ENCODE peak calls at places on chromosomes 12 and 14, in eight cellular contexts. O is endothelial cell of umbilical vein, L is K562, G is H1, C is HCT116, T is GM12878, R is SK-N-SH, V is HepG2. Y is an unnamed sample.

GRCh38 chr12:50224026-50224692 is 57.0 kb upstream of the CERS5 start:
- DNase-seq in O (peak), L (no peak), G (no peak), C (peak), T (no peak), R (no peak), V (peak), Y (no peak)

GRCh38 chr12:79559591-79559990 is 131.2 kb downstream of the PAWR start:
- DNase-seq in O (no peak), L (no peak), G (no peak), C (no peak), T (no peak), R (no peak), V (no peak), Y (no peak)

GRCh38 chr12:39122562-39123204 is 217.3 kb upstream of the CPNE8 start:
- DNase-seq in O (no peak), L (no peak), G (peak), C (peak), T (no peak), R (no peak), V (no peak), Y (no peak)

GRCh38 chr14:33871394-33871793 is 79.5 kb downstream of the EGLN3 start:
- DNase-seq in O (no peak), L (peak), G (no peak), C (no peak), T (no peak), R (no peak), V (no peak), Y (no peak)

GRCh38 chr12:91181053-91181452 is 1.6 kb downstream of the DCN start:
- DNase-seq in O (peak), L (no peak), G (no peak), C (no peak), T (no peak), R (no peak), V (no peak), Y (no peak)

GRCh38 chr14:69260979-69261605 is 1.1 kb downstream of the GALNT16 start:
- DNase-seq in O (no peak), L (peak), G (peak), C (no peak), T (no peak), R (peak), V (no peak), Y (no peak)

GRCh38 chr12:6080149-6081045 is 44.1 kb downstream of the VWF start:
- DNase-seq in O (no peak), L (no peak), G (no peak), C (no peak), T (no peak), R (no peak), V (no peak), Y (no peak)

GRCh38 chr14:76264384-76264783 is 111.6 kb upstream of the ESRRB start:
- DNase-seq in O (no peak), L (no peak), G (no peak), C (no peak), T (no peak), R (no peak), V (no peak), Y (no peak)

GRCh38 chr14:92586001-92586947 is 72.7 kb downstream of the RIN3 start:
- DNase-seq in O (peak), L (no peak), G (no peak), C (no peak), T (peak), R (no peak), V (no peak), Y (peak)

GRCh38 chr12:90854136-90854689 is 100.8 kb downstream of the CCER1 start:
- DNase-seq in O (peak), L (no peak), G (no peak), C (peak), T (no peak), R (peak), V (peak), Y (peak)

GRCh38 chr14:103916636-103917262 is 11.5 kb upstream of the TDRD9 start:
- DNase-seq in O (no peak), L (no peak), G (no peak), C (no peak), T (no peak), R (no peak), V (no peak), Y (no peak)

GRCh38 chr14:50342211-50343080 is 30.3 kb downstream of the DMAC2L start:
- DNase-seq in O (peak), L (peak), G (no peak), C (no peak), T (no peak), R (peak), V (peak), Y (no peak)

GRCh38 chr12:68495666-68496065 is 115.0 kb upstream of the RAP1B start:
- DNase-seq in O (peak), L (no peak), G (no peak), C (no peak), T (no peak), R (no peak), V (no peak), Y (no peak)
- TF ChIP-seq POLR2AphosphoS5 in O (no peak), L (no peak), G (no peak), C (no peak), T (no peak), R (no peak), V (no peak), Y (no peak)

GRCh38 chr14:101588990-101589389 is 27.7 kb downstream of the DIO3 start:
- DNase-seq in O (peak), L (no peak), G (no peak), C (no peak), T (no peak), R (peak), V (peak), Y (no peak)
- H3K9ac ChIP-seq in O (no peak), L (no peak), G (no peak), C (no peak), T (no peak), R (no peak), V (no peak), Y (no peak)

GRCh38 chr14:100679707-100680438 is 46.8 kb upstream of the DLK1 start:
- DNase-seq in O (no peak), L (no peak), G (no peak), C (no peak), T (no peak), R (no peak), V (peak), Y (no peak)
- TF ChIP-seq POLR2AphosphoS5 in O (no peak), L (no peak), G (no peak), C (no peak), T (no peak), R (no peak), V (no peak), Y (no peak)

DNA sequence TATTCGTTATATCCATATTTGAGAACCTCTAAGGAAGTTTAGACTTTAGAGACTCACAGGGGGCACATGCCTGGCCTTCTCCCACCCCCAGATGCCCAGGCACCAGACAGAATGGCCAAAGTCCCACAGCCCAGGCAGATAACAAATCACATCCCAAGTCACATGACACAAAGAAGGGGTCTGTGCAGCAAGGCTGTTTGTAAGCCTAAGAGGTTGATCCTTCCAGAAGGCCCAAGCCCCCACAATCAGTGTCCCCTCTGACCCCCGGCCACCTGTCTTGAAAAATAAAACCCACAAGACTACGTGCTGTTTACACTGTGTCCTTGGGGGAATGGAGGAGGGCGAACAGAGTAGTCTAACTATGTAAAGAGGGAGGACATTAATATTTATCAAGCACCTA is 5.1 kb downstream of the CTDSP2 start:
- DNase-seq in O (no peak), L (no peak), G (no peak), C (no peak), T (no peak), R (peak), V (no peak), Y (no peak)
- H3K9ac ChIP-seq in O (no peak), L (no peak), G (no peak), C (no peak), T (no peak), R (no peak), V (no peak), Y (no peak)

DNA sequence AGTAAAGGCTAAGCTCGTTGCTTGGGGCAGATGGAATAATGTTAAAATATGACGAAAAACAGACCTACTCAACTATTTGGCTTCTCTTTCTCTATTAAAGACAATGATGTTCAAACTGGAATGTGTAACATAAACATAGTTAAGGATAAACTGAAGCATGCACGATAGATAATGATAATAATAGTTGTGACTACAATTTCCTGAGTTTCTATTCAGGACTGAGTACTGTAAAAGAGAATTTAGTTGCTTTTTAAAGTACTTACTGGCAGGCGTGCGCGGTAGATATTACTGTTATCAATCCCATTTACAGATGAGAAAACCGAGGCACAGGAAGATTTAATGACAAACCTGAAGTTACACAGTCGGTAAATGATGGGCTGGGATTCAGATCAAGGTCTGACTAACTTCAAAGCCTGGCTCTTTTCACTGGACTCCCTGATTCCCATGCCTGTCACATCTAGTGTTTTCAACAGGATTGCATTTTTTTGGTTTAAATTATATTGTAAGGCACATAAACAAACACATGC is 103.0 kb downstream of the CRADD start:
- DNase-seq in O (no peak), L (no peak), G (no peak), C (no peak), T (no peak), R (no peak), V (no peak), Y (no peak)
- TF ChIP-seq POLR2AphosphoS5 in O (no peak), L (no peak), G (no peak), C (no peak), T (no peak), R (no peak), V (no peak), Y (no peak)

GRCh38 chr14:104989951-104990303 is 4.3 kb downstream of the CLBA1 start:
- DNase-seq in O (no peak), L (no peak), G (no peak), C (no peak), T (no peak), R (no peak), V (no peak), Y (no peak)

GRCh38 chr14:104984056-104984894 is 1.3 kb upstream of the CLBA1 start:
- DNase-seq in O (no peak), L (no peak), G (no peak), C (no peak), T (no peak), R (no peak), V (no peak), Y (no peak)

GRCh38 chr14:104989236-104989950 is 3.8 kb downstream of the CLBA1 start:
- DNase-seq in O (no peak), L (no peak), G (no peak), C (no peak), T (no peak), R (no peak), V (no peak), Y (no peak)

GRCh38 chr14:104985675-104986486 is at the start of gene CLBA1:
- DNase-seq in O (peak), L (peak), G (peak), C (peak), T (peak), R (peak), V (peak), Y (no peak)

GRCh38 chr14:104986487-104987164 is 1.0 kb downstream of the CLBA1 start:
- DNase-seq in O (no peak), L (no peak), G (no peak), C (no peak), T (no peak), R (no peak), V (no peak), Y (no peak)
- H3K9ac ChIP-seq in O (no peak), L (peak), G (no peak), C (peak), T (no peak), R (peak), V (peak), Y (no peak)

DNA sequence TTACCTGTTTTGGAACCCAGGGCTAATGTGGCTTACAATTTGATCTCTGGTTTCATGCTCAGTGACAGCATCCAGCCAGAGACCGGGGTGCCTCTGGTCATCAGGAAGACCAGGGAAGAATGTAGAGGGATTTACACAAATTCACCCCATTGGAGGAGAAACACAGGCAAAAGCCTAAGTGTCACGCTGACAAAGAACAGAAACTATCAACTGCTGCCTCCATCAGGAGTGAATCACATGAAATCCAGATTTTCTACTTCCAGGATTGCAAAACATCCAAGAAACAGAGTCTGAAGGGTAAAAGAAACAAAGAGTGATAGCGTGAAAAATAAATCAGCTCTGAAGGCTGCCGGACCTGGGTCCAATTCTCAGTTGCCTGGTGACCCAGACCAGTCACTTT is 136.1 kb upstream of the MAP1LC3B2 start:
- DNase-seq in O (no peak), L (no peak), G (no peak), C (no peak), T (no peak), R (no peak), V (no peak), Y (no peak)
- TF ChIP-seq POLR2AphosphoS5 in O (no peak), L (no peak), G (no peak), C (no peak), T (no peak), R (peak), V (no peak), Y (no peak)

Y was measured in SK-N-MC.